ENCODE peak calls at places on chromosomes 13 and 19, in four cellular contexts. V, F, A and H are unnamed samples.

GRCh38 chr19:1333789-1334188 is 48.1 kb downstream of the EFNA2 start:
- DNase-seq in V (no peak), F (no peak), A (no peak), H (no peak)

GRCh38 chr19:2251577-2252480 is 2.7 kb downstream of the AMH start:
- DNase-seq in V (no peak), F (no peak), A (no peak), H (no peak)

GRCh38 chr19:3506384-3507340 is 551 bp downstream of the FZR1 start:
- DNase-seq in V (no peak), F (no peak), A (peak), H (no peak)

GRCh38 chr13:70527553-70527952 is 419.3 kb upstream of the KLHL1 start:
- DNase-seq in V (no peak), F (no peak), A (no peak), H (no peak)

GRCh38 chr13:40026174-40026585 is 370.7 kb downstream of the COG6 start:
- DNase-seq in V (peak), F (no peak), A (no peak), H (no peak)

GRCh38 chr13:108495686-108496363 is 133.6 kb upstream of the MYO16 start:
- DNase-seq in V (no peak), F (no peak), A (no peak), H (no peak)

GRCh38 chr19:13872695-13873389 is 4.1 kb upstream of the NANOS3 start:
- DNase-seq in V (no peak), F (no peak), A (no peak), H (no peak)

GRCh38 chr13:33188093-33188882 is 97.3 kb downstream of the STARD13 start:
- DNase-seq in V (no peak), F (no peak), A (no peak), H (no peak)

GRCh38 chr19:49936549-49936948 is 7.2 kb upstream of the NUP62 start:
- DNase-seq in V (no peak), F (no peak), A (no peak), H (no peak)

GRCh38 chr13:43567608-43568007 is 219.2 kb downstream of the ENOX1 start:
- DNase-seq in V (no peak), F (no peak), A (no peak), H (no peak)

GRCh38 chr13:112638157-112638750 is 50.3 kb upstream of the TUBGCP3 start:
- DNase-seq in V (no peak), F (no peak), A (no peak), H (no peak)

GRCh38 chr13:64540468-64540867 is 2689.7 kb downstream of the PCDH9 start:
- DNase-seq in V (no peak), F (no peak), A (no peak), H (no peak)

GRCh38 chr13:80469841-80470378 is 129.0 kb upstream of the SPRY2 start:
- DNase-seq in V (no peak), F (peak), A (peak), H (peak)

GRCh38 chr19:30799854-30800755 is 427.9 kb downstream of the ZNF536 start:
- DNase-seq in V (no peak), F (no peak), A (peak), H (no peak)

GRCh38 chr13:41401371-41401770 is 56.0 kb upstream of the RGCC start:
- DNase-seq in V (no peak), F (no peak), A (no peak), H (no peak)

GRCh38 chr13:41942462-41943094 is 18.3 kb downstream of the VWA8 start:
- DNase-seq in V (no peak), F (peak), A (no peak), H (no peak)

GRCh38 chr19:10230155-10230903 is 802 bp downstream of the S1PR2 start:
- DNase-seq in V (peak), F (no peak), A (peak), H (no peak)

GRCh38 chr19:7153008-7153407 is 83.5 kb downstream of the ZNF557 start:
- DNase-seq in V (no peak), F (no peak), A (no peak), H (no peak)

GRCh38 chr19:3024870-3025515 is 4.1 kb downstream of the TLE2 start:
- DNase-seq in V (no peak), F (no peak), A (no peak), H (no peak)

GRCh38 chr13:110388141-110388943 is 81.3 kb downstream of the COL4A2 start:
- DNase-seq in V (no peak), F (peak), A (no peak), H (no peak)

GRCh38 chr13:89832827-89833226 is 1514.7 kb upstream of the MIR17HG start:
- DNase-seq in V (no peak), F (no peak), A (no peak), H (peak)